ENCODE peak calls at places on chromosomes 5 and 9, in six cellular contexts. T is right atrium auricular region, M is Peyer's patch, K is IMR-90, F is NT2/D1, U is vagina. S is an unnamed sample.

GRCh38 chr9:116592926-116593325 is 94.2 kb upstream of the TRIM32 start:
- DNase-seq in M (no peak), T (no peak), U (no peak), K (no peak), F (no peak), S (no peak)

GRCh38 chr5:138932171-138932810 is 57.2 kb upstream of the LRRTM2 start:
- DNase-seq in T (peak; percentile 52), M (no peak), U (peak; percentile 80), F (no peak), K (no peak), S (peak; percentile 71)

GRCh38 chr5:36928947-36929346 is 52.4 kb downstream of the NIPBL start:
- DNase-seq in M (no peak), K (peak; percentile 86), F (no peak), T (no peak), U (no peak), S (no peak)

GRCh38 chr9:37156781-37157356 is 36.5 kb downstream of the ZCCHC7 start:
- DNase-seq in U (no peak), T (no peak), F (no peak), M (no peak), K (peak; percentile 38), S (no peak)

GRCh38 chr9:17878810-17879370 is 300.0 kb downstream of the SH3GL2 start:
- DNase-seq in U (no peak), F (no peak), M (no peak), K (no peak), T (no peak), S (no peak)

GRCh38 chr5:53249529-53249928 is 140.0 kb upstream of the MOCS2 start:
- DNase-seq in T (no peak), K (peak; percentile 98), F (no peak), M (peak; percentile 45), U (no peak), S (no peak)

GRCh38 chr9:70407081-70407503 is 7.4 kb downstream of the KLF9 start:
- DNase-seq in M (no peak), K (peak; percentile 99), T (no peak), U (no peak), F (no peak), S (no peak)

GRCh38 chr5:1467341-1468246 is 22.4 kb upstream of the SLC6A3 start:
- DNase-seq in F (no peak), T (no peak), M (peak; percentile 45), U (no peak), K (no peak), S (peak; percentile 69)

GRCh38 chr5:31397926-31398557 is 133.9 kb downstream of the DROSHA start:
- DNase-seq in U (no peak), K (no peak), F (no peak), T (no peak), M (no peak), S (no peak)

GRCh38 chr5:31393126-31393525 is 138.8 kb downstream of the DROSHA start:
- DNase-seq in U (no peak), F (no peak), K (no peak), T (no peak), M (no peak), S (no peak)

GRCh38 chr5:31401691-31402090 is 130.2 kb downstream of the DROSHA start:
- DNase-seq in F (no peak), M (no peak), T (no peak), U (no peak), K (no peak), S (no peak)

GRCh38 chr5:31392061-31392460 is 139.8 kb downstream of the DROSHA start:
- DNase-seq in M (no peak), T (no peak), K (no peak), F (no peak), U (no peak), S (no peak)

GRCh38 chr5:31396611-31397295 is 135.1 kb downstream of the DROSHA start:
- DNase-seq in T (no peak), K (no peak), U (no peak), F (no peak), M (no peak), S (no peak)
- H3K36me3 ChIP-seq in T (peaks cover 14% of the 10 kb centered on the region), K (peaks cover 1% of the 10 kb centered on the region), U (no peaks in the 10 kb centered on the region), F (peaks cover 4% of the 10 kb centered on the region), M (no peaks in the 10 kb centered on the region), S (no peaks in the 10 kb centered on the region)

DNA sequence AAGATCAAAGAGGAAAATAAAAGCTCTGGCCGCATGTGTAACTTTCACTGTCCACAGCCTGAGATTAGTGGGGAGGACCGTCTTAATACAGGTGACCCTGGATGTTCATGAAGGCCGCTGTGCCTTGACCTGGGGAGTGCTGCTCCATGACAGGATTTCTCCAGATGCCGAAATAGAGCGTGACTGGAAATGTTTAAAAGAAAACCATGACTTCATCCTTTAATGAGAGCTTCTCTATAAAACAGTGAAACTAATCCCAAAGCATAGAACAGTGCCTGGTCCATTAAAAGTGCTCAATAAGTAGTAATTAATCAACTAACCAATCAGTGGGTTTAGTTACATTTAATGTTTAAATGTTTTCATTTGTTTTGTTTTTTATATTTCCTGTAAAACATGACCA is 62.7 kb downstream of the ERAP1 start:
- DNase-seq in F (no peak), T (no peak), U (no peak), M (no peak), K (no peak), S (no peak)
- H3K36me3 ChIP-seq in F (peaks cover 51% of the 10 kb centered on the region), T (peaks cover 84% of the 10 kb centered on the region), U (no peaks in the 10 kb centered on the region), M (no peaks in the 10 kb centered on the region), K (peaks cover 48% of the 10 kb centered on the region), S (peaks cover 77% of the 10 kb centered on the region)

GRCh38 chr5:109455598-109456096 is 45.9 kb upstream of the PJA2 start:
- DNase-seq in K (peak; percentile 98), T (peak; percentile 61), F (no peak), M (no peak), U (peak; percentile 92), S (no peak)
- H3K36me3 ChIP-seq in K (no peaks in the 10 kb centered on the region), T (no peaks in the 10 kb centered on the region), F (no peaks in the 10 kb centered on the region), M (no peaks in the 10 kb centered on the region), U (no peaks in the 10 kb centered on the region), S (no peaks in the 10 kb centered on the region)

DNA sequence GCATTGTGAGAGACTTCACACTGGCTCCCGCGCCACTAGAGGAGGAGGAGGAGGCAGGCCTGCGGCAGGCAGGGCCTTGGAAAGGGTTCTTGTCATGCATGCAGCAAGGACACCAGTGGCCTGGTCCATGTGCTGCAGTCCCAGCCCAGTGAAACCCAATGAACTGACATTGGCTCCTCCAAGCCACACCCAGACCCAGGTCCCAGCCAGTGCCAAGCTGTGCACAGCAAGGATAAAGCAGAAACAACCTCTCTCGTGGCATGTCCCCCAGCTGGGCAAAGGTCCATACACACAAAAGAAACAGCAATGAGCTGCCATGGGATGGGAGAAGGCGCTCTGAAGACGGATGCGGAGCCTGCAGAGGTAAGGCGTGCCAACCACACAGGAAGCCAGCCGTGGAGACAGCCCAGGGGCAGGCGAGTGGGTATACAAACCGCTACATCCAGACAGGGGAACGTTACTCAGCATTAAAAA is 89.2 kb downstream of the SEMA4D start:
- DNase-seq in M (peak; percentile 88), F (no peak), K (no peak), T (no peak), U (no peak), S (peak; percentile 81)
- H3K36me3 ChIP-seq in M (no peaks in the 10 kb centered on the region), F (no peaks in the 10 kb centered on the region), K (no peaks in the 10 kb centered on the region), T (no peaks in the 10 kb centered on the region), U (no peaks in the 10 kb centered on the region), S (peaks cover 5% of the 10 kb centered on the region)

GRCh38 chr9:90894956-90895687 is 93.5 kb downstream of the SYK start:
- DNase-seq in U (peak; percentile 75), K (no peak), T (no peak), M (no peak), F (no peak), S (no peak)

GRCh38 chr9:90895786-90896185 is 94.2 kb downstream of the SYK start:
- DNase-seq in F (no peak), M (no peak), K (no peak), U (no peak), T (no peak), S (no peak)

GRCh38 chr9:90891656-90892055 is 90.0 kb downstream of the SYK start:
- DNase-seq in U (peak; percentile 37), M (no peak), T (no peak), K (peak; percentile 8), F (no peak), S (no peak)

GRCh38 chr9:90896231-90896630 is 94.6 kb downstream of the SYK start:
- DNase-seq in K (no peak), F (no peak), U (no peak), T (no peak), M (no peak), S (no peak)

DNA sequence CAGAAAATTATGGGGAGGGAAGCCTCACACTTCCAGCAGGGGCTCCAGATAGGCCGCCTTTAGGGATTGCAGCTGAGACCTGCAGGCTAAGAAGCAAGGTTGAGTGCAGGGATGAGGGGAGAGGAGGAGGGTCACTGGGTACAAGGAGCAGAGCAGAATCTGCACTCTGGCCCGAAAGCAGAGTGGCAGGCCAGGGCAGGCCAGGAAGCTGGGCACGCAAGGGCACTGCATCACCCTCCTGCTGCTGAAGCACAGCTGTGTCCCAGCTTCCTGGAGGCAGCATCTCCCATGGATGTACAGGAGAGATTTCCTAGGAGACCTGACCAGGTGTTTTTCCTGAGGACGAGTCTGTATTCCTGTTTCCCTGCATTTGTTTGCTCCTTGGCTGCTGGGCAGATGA is 92.1 kb downstream of the SYK start:
- DNase-seq in K (no peak), F (no peak), U (peak; percentile 70), M (no peak), T (no peak), S (no peak)
- H3K36me3 ChIP-seq in K (no peaks in the 10 kb centered on the region), F (no peaks in the 10 kb centered on the region), U (no peaks in the 10 kb centered on the region), M (peaks cover 4% of the 10 kb centered on the region), T (no peaks in the 10 kb centered on the region), S (peaks cover 3% of the 10 kb centered on the region)

GRCh38 chr5:141371572-141372475 is 1.8 kb downstream of the PCDHGB3 start:
- DNase-seq in M (no peak), U (no peak), F (no peak), K (no peak), T (no peak), S (no peak)
- H3K36me3 ChIP-seq in M (no peaks in the 10 kb centered on the region), U (no peaks in the 10 kb centered on the region), F (no peaks in the 10 kb centered on the region), K (peaks cover 23% of the 10 kb centered on the region), T (no peaks in the 10 kb centered on the region), S (no peaks in the 10 kb centered on the region)

GRCh38 chr5:179895861-179896260 is 11.8 kb downstream of the TBC1D9B start:
- DNase-seq in M (no peak), F (no peak), T (no peak), K (no peak), U (no peak), S (no peak)

GRCh38 chr5:179890751-179891682 is 16.7 kb downstream of the TBC1D9B start:
- DNase-seq in K (no peak), M (no peak), F (no peak), U (no peak), T (no peak), S (peak; percentile 52)

GRCh38 chr5:179892255-179892654 is 15.4 kb downstream of the TBC1D9B start:
- DNase-seq in K (no peak), F (no peak), M (no peak), T (no peak), U (no peak), S (peak; percentile 10)

GRCh38 chr5:179893076-179893957 is 14.4 kb downstream of the TBC1D9B start:
- DNase-seq in F (no peak), U (no peak), M (no peak), T (no peak), K (no peak), S (peak; percentile 40)

GRCh38 chr5:179893958-179894895 is 13.5 kb downstream of the TBC1D9B start:
- DNase-seq in U (no peak), K (no peak), T (no peak), F (no peak), M (no peak), S (no peak)
- H3K36me3 ChIP-seq in U (no peaks in the 10 kb centered on the region), K (peaks cover 80% of the 10 kb centered on the region), T (peaks cover 81% of the 10 kb centered on the region), F (peaks cover 83% of the 10 kb centered on the region), M (no peaks in the 10 kb centered on the region), S (peaks cover 37% of the 10 kb centered on the region)

GRCh38 chr5:30918171-30918570 is 275.3 kb upstream of the CDH6 start:
- DNase-seq in K (peak; percentile 81), F (no peak), M (no peak), U (no peak), T (no peak), S (no peak)
- H3K36me3 ChIP-seq in K (no peaks in the 10 kb centered on the region), F (no peaks in the 10 kb centered on the region), M (no peaks in the 10 kb centered on the region), U (no peaks in the 10 kb centered on the region), T (no peaks in the 10 kb centered on the region), S (no peaks in the 10 kb centered on the region)